ENCODE peak calls at places on chromosomes 4 and X, in ten cellular contexts. One of them, this sample, is unnamed.
A peak's percentile ranks its signal among the peaks of the same experiment; 100 is the strongest.

GRCh38 chr4:9996319-9997110 is 24.8 kb downstream of the SLC2A9 start:
- DNase-seq in stimulated activated CD4-positive, alpha-beta T cell treated with anti-CD3 and anti-CD28 coated beads, Interleukin-15, amount 100 ng/mL, for 1 hour: no peak
- DNase-seq in GM13977: no peak
- DNase-seq in SK-MEL-5: no peak
- DNase-seq in Daoy: peak; percentile 35
- DNase-seq in Right ventricle myocardium superior: no peak
- DNase-seq in left ventricle myocardium inferior: no peak
- DNase-seq in GM23248: peak; percentile 37
- DNase-seq in tibial artery: no peak
- DNase-seq in NCI-H2029 treated with DMSO at 0.1 percent for 48 hours: no peak
- DNase-seq in this sample: no peak

GRCh38 chr4:168630445-168631187 is 133.8 kb downstream of the PALLD start:
- DNase-seq in NCI-H2029 treated with DMSO at 0.1 percent for 48 hours: no peak
- DNase-seq in GM23248: peak; percentile 83
- DNase-seq in stimulated activated CD4-positive, alpha-beta T cell treated with anti-CD3 and anti-CD28 coated beads, Interleukin-15, amount 100 ng/mL, for 1 hour: no peak
- DNase-seq in tibial artery: no peak
- DNase-seq in SK-MEL-5: peak; percentile 57
- DNase-seq in Right ventricle myocardium superior: no peak
- DNase-seq in Daoy: peak; percentile 72
- DNase-seq in GM13977: no peak
- DNase-seq in left ventricle myocardium inferior: no peak
- DNase-seq in this sample: no peak

GRCh38 chrX:68731254-68731653 is 83.8 kb downstream of the STARD8 start:
- DNase-seq in tibial artery: no peak
- DNase-seq in GM13977: no peak
- DNase-seq in Daoy: no peak
- DNase-seq in stimulated activated CD4-positive, alpha-beta T cell treated with anti-CD3 and anti-CD28 coated beads, Interleukin-15, amount 100 ng/mL, for 1 hour: no peak
- DNase-seq in GM23248: no peak
- DNase-seq in SK-MEL-5: peak; percentile 1
- DNase-seq in left ventricle myocardium inferior: no peak
- DNase-seq in Right ventricle myocardium superior: no peak
- DNase-seq in NCI-H2029 treated with DMSO at 0.1 percent for 48 hours: no peak
- DNase-seq in this sample: no peak

GRCh38 chrX:19883878-19884277 is 3.5 kb downstream of the SH3KBP1 start:
- DNase-seq in SK-MEL-5: no peak
- DNase-seq in Right ventricle myocardium superior: no peak
- DNase-seq in tibial artery: no peak
- DNase-seq in GM23248: no peak
- DNase-seq in Daoy: peak; percentile 27
- DNase-seq in stimulated activated CD4-positive, alpha-beta T cell treated with anti-CD3 and anti-CD28 coated beads, Interleukin-15, amount 100 ng/mL, for 1 hour: no peak
- DNase-seq in GM13977: no peak
- DNase-seq in NCI-H2029 treated with DMSO at 0.1 percent for 48 hours: no peak
- DNase-seq in left ventricle myocardium inferior: no peak
- DNase-seq in this sample: no peak

GRCh38 chrX:44945736-44946135 is 72.7 kb downstream of the KDM6A start:
- DNase-seq in Right ventricle myocardium superior: no peak
- DNase-seq in NCI-H2029 treated with DMSO at 0.1 percent for 48 hours: no peak
- DNase-seq in SK-MEL-5: peak; percentile 40
- DNase-seq in Daoy: no peak
- DNase-seq in GM23248: no peak
- DNase-seq in GM13977: no peak
- DNase-seq in stimulated activated CD4-positive, alpha-beta T cell treated with anti-CD3 and anti-CD28 coated beads, Interleukin-15, amount 100 ng/mL, for 1 hour: no peak
- DNase-seq in tibial artery: no peak
- DNase-seq in left ventricle myocardium inferior: no peak
- DNase-seq in this sample: peak; percentile 42

GRCh38 chrX:48956728-48957414 is 536 bp downstream of the OTUD5 start:
- DNase-seq in Daoy: peak; percentile 9
- DNase-seq in Right ventricle myocardium superior: peak; percentile 42
- DNase-seq in GM13977: no peak
- DNase-seq in stimulated activated CD4-positive, alpha-beta T cell treated with anti-CD3 and anti-CD28 coated beads, Interleukin-15, amount 100 ng/mL, for 1 hour: peak; percentile 41
- DNase-seq in GM23248: peak; percentile 48
- DNase-seq in SK-MEL-5: no peak
- DNase-seq in tibial artery: no peak
- DNase-seq in left ventricle myocardium inferior: no peak
- DNase-seq in NCI-H2029 treated with DMSO at 0.1 percent for 48 hours: no peak
- DNase-seq in this sample: no peak

GRCh38 chr4:110526589-110526988 is 50.6 kb downstream of the ENPEP start:
- DNase-seq in NCI-H2029 treated with DMSO at 0.1 percent for 48 hours: no peak
- DNase-seq in Daoy: no peak
- DNase-seq in GM23248: no peak
- DNase-seq in GM13977: no peak
- DNase-seq in stimulated activated CD4-positive, alpha-beta T cell treated with anti-CD3 and anti-CD28 coated beads, Interleukin-15, amount 100 ng/mL, for 1 hour: no peak
- DNase-seq in Right ventricle myocardium superior: no peak
- DNase-seq in left ventricle myocardium inferior: no peak
- DNase-seq in tibial artery: no peak
- DNase-seq in SK-MEL-5: no peak
- DNase-seq in this sample: no peak

GRCh38 chr4:124483043-124483906 is 229.3 kb downstream of the ANKRD50 start:
- DNase-seq in Daoy: no peak
- DNase-seq in GM23248: no peak
- DNase-seq in GM13977: no peak
- DNase-seq in NCI-H2029 treated with DMSO at 0.1 percent for 48 hours: no peak
- DNase-seq in stimulated activated CD4-positive, alpha-beta T cell treated with anti-CD3 and anti-CD28 coated beads, Interleukin-15, amount 100 ng/mL, for 1 hour: no peak
- DNase-seq in left ventricle myocardium inferior: no peak
- DNase-seq in SK-MEL-5: no peak
- DNase-seq in tibial artery: no peak
- DNase-seq in Right ventricle myocardium superior: no peak
- DNase-seq in this sample: peak; percentile 21

GRCh38 chr4:105232374-105232773 is 85.7 kb downstream of the TET2 start:
- DNase-seq in Right ventricle myocardium superior: no peak
- DNase-seq in SK-MEL-5: no peak
- DNase-seq in GM23248: no peak
- DNase-seq in stimulated activated CD4-positive, alpha-beta T cell treated with anti-CD3 and anti-CD28 coated beads, Interleukin-15, amount 100 ng/mL, for 1 hour: no peak
- DNase-seq in Daoy: no peak
- DNase-seq in GM13977: no peak
- DNase-seq in tibial artery: no peak
- DNase-seq in NCI-H2029 treated with DMSO at 0.1 percent for 48 hours: no peak
- DNase-seq in left ventricle myocardium inferior: no peak
- DNase-seq in this sample: no peak

GRCh38 chr4:105280338-105280809 is 133.7 kb downstream of the TET2 start:
- DNase-seq in stimulated activated CD4-positive, alpha-beta T cell treated with anti-CD3 and anti-CD28 coated beads, Interleukin-15, amount 100 ng/mL, for 1 hour: no peak
- DNase-seq in SK-MEL-5: no peak
- DNase-seq in left ventricle myocardium inferior: no peak
- DNase-seq in Right ventricle myocardium superior: no peak
- DNase-seq in GM23248: peak; percentile 94
- DNase-seq in Daoy: peak; percentile 63
- DNase-seq in NCI-H2029 treated with DMSO at 0.1 percent for 48 hours: no peak
- DNase-seq in tibial artery: no peak
- DNase-seq in GM13977: no peak
- DNase-seq in this sample: no peak

This sample was measured in GM23338.